ENCODE peak calls at places on chromosome 2, in ten cellular contexts. A, G, F, R, C, E, V, D, N and K are unnamed samples.

GRCh38 chr2:72833084-72833714 is 7.4 kb upstream of the EXOC6B start:
- DNase-seq in A (no peak), G (peak), F (no peak), R (no peak), C (no peak), E (no peak), V (no peak), D (no peak), N (no peak), K (no peak)

GRCh38 chr2:151060334-151060733 is 201.3 kb downstream of the RBM43 start:
- DNase-seq in A (no peak), G (no peak), F (no peak), R (no peak), C (no peak), E (no peak), V (no peak), D (no peak), N (no peak), K (no peak)

GRCh38 chr2:204753841-204754240 is 208.6 kb downstream of the PARD3B start:
- DNase-seq in A (no peak), G (no peak), F (no peak), R (no peak), C (peak), E (no peak), V (no peak), D (no peak), N (no peak), K (no peak)

GRCh38 chr2:234249873-234250272 is 199.4 kb downstream of the SPP2 start:
- DNase-seq in A (no peak), G (no peak), F (no peak), R (no peak), C (peak), E (no peak), V (no peak), D (peak), N (no peak), K (no peak)

GRCh38 chr2:185268651-185269050 is 470.0 kb upstream of the FSIP2 start:
- DNase-seq in A (no peak), G (no peak), F (no peak), R (no peak), C (no peak), E (no peak), V (no peak), D (no peak), N (no peak), K (no peak)

GRCh38 chr2:200300650-200301314 is 5.7 kb upstream of the SPATS2L start:
- DNase-seq in A (no peak), G (no peak), F (no peak), R (no peak), C (peak), E (no peak), V (no peak), D (no peak), N (no peak), K (no peak)

GRCh38 chr2:171630812-171631626 is 56.2 kb upstream of the DYNC1I2 start:
- DNase-seq in A (no peak), G (no peak), F (no peak), R (no peak), C (peak), E (no peak), V (no peak), D (peak), N (no peak), K (no peak)

GRCh38 chr2:23545391-23545790 is 160.4 kb downstream of the KLHL29 start:
- DNase-seq in A (no peak), G (no peak), F (no peak), R (no peak), C (peak), E (no peak), V (no peak), D (no peak), N (no peak), K (no peak)

GRCh38 chr2:33372940-33373553 is 103.4 kb upstream of the RASGRP3 start:
- DNase-seq in A (no peak), G (peak), F (no peak), R (no peak), C (peak), E (no peak), V (no peak), D (peak), N (peak), K (no peak)

GRCh38 chr2:47486858-47487497 is 84.0 kb downstream of the MSH2 start:
- DNase-seq in A (no peak), G (no peak), F (no peak), R (no peak), C (no peak), E (no peak), V (no peak), D (no peak), N (no peak), K (no peak)

GRCh38 chr2:205539603-205540002 is 142.7 kb upstream of the NRP2 start:
- DNase-seq in A (no peak), G (no peak), F (no peak), R (no peak), C (no peak), E (no peak), V (no peak), D (no peak), N (no peak), K (no peak)

GRCh38 chr2:73986085-73986680 is 1.5 kb downstream of the TET3 start:
- DNase-seq in A (no peak), G (peak), F (no peak), R (no peak), C (no peak), E (peak), V (no peak), D (no peak), N (no peak), K (no peak)

GRCh38 chr2:54531558-54531957 is 75.4 kb downstream of the SPTBN1 start:
- DNase-seq in A (no peak), G (no peak), F (no peak), R (no peak), C (peak), E (no peak), V (no peak), D (no peak), N (no peak), K (peak)

GRCh38 chr2:151655663-151656398 is 78.4 kb downstream of the NEB start:
- DNase-seq in A (no peak), G (no peak), F (no peak), R (no peak), C (no peak), E (no peak), V (no peak), D (no peak), N (no peak), K (no peak)

GRCh38 chr2:226227341-226227740 is 572.3 kb downstream of the IRS1 start:
- DNase-seq in A (no peak), G (no peak), F (no peak), R (no peak), C (no peak), E (no peak), V (no peak), D (no peak), N (no peak), K (no peak)

GRCh38 chr2:41967426-41968181 is 80.2 kb upstream of the PKDCC start:
- DNase-seq in A (peak), G (no peak), F (no peak), R (no peak), C (peak), E (no peak), V (no peak), D (no peak), N (no peak), K (no peak)

GRCh38 chr2:149741646-149742045 is 154.1 kb upstream of the MMADHC start:
- DNase-seq in A (no peak), G (no peak), F (no peak), R (no peak), C (peak), E (no peak), V (no peak), D (no peak), N (no peak), K (no peak)

GRCh38 chr2:181178823-181179412 is 198.5 kb downstream of the UBE2E3 start:
- DNase-seq in A (no peak), G (peak), F (no peak), R (no peak), C (no peak), E (no peak), V (no peak), D (peak), N (peak), K (no peak)

GRCh38 chr2:157839162-157839801 is 36.8 kb downstream of the ACVR1 start:
- DNase-seq in A (no peak), G (no peak), F (no peak), R (peak), C (peak), E (no peak), V (no peak), D (peak), N (no peak), K (no peak)

GRCh38 chr2:123566291-123566946 is 458.7 kb upstream of the CNTNAP5 start:
- DNase-seq in A (no peak), G (no peak), F (no peak), R (no peak), C (no peak), E (no peak), V (no peak), D (peak), N (no peak), K (no peak)

GRCh38 chr2:72828840-72829507 is 3.1 kb upstream of the EXOC6B start:
- DNase-seq in A (no peak), G (no peak), F (no peak), R (no peak), C (peak), E (no peak), V (no peak), D (no peak), N (no peak), K (no peak)

GRCh38 chr2:127735044-127735443 is 33.7 kb downstream of the SFT2D3 start:
- DNase-seq in A (no peak), G (no peak), F (no peak), R (no peak), C (no peak), E (no peak), V (no peak), D (no peak), N (no peak), K (no peak)

GRCh38 chr2:3738454-3738853 is 35.1 kb downstream of the DCDC2C start:
- DNase-seq in A (no peak), G (no peak), F (no peak), R (no peak), C (no peak), E (no peak), V (no peak), D (peak), N (no peak), K (no peak)

GRCh38 chr2:121272596-121272995 is 12.4 kb downstream of the TFCP2L1 start:
- DNase-seq in A (no peak), G (no peak), F (no peak), R (no peak), C (no peak), E (no peak), V (no peak), D (no peak), N (no peak), K (no peak)

GRCh38 chr2:162118166-162119031 is 33.6 kb downstream of the GCG start:
- DNase-seq in A (no peak), G (no peak), F (no peak), R (no peak), C (peak), E (no peak), V (no peak), D (no peak), N (no peak), K (no peak)

GRCh38 chr2:171410624-171411023 is 23.2 kb downstream of the METTL8 start:
- DNase-seq in A (no peak), G (no peak), F (no peak), R (no peak), C (no peak), E (no peak), V (no peak), D (no peak), N (no peak), K (no peak)

GRCh38 chr2:13091463-13091862 is 374.7 kb downstream of the TRIB2 start:
- DNase-seq in A (no peak), G (no peak), F (no peak), R (no peak), C (no peak), E (no peak), V (no peak), D (no peak), N (no peak), K (no peak)

GRCh38 chr2:101474752-101475384 is at the start of gene RFX8:
- DNase-seq in A (no peak), G (peak), F (peak), R (no peak), C (peak), E (peak), V (no peak), D (no peak), N (peak), K (no peak)